ENCODE peak calls at places on chromosomes 13 and 19, in seven cellular contexts. Q is coronary artery, T is PC-3, N is GM12878, P is tibial artery, X is ascending aorta, Y is mesenchymal stem cell. C is an unnamed sample.

GRCh38 chr19:51064534-51065220 is at the start of gene KLK13:
- DNase-seq in T (no peak), P (no peak), Q (no peak), N (no peak), X (no peak), Y (no peak), C (no peak)

GRCh38 chr13:42164557-42165125 is 107.3 kb upstream of the AKAP11 start:
- DNase-seq in P (no peak), T (no peak), Y (no peak), X (no peak), N (no peak), Q (no peak), C (no peak)

GRCh38 chr13:32134241-32134801 is 102.7 kb downstream of the FRY start:
- DNase-seq in X (no peak), Y (peak; percentile 43), T (peak; percentile 52), P (no peak), Q (no peak), N (no peak), C (no peak)

GRCh38 chr19:18708452-18709231 is 25.2 kb downstream of the CRTC1 start:
- DNase-seq in P (peak; percentile 76), N (no peak), Y (no peak), T (no peak), X (no peak), Q (no peak), C (no peak)

GRCh38 chr19:30132312-30133075 is 190.5 kb downstream of the URI1 start:
- DNase-seq in Y (no peak), N (no peak), Q (no peak), T (no peak), X (no peak), P (peak; percentile 42), C (no peak)

GRCh38 chr13:109729031-109729870 is 57.1 kb downstream of the IRS2 start:
- DNase-seq in N (no peak), T (no peak), Y (no peak), Q (no peak), P (no peak), X (no peak), C (no peak)

GRCh38 chr13:37956536-37956935 is 87.0 kb upstream of the TRPC4 start:
- DNase-seq in P (no peak), N (no peak), Y (no peak), T (peak; percentile 71), Q (no peak), X (no peak), C (no peak)

GRCh38 chr19:17243854-17244617 is 1.7 kb downstream of the NR2F6 start:
- DNase-seq in Y (peak; percentile 54), Q (no peak), X (peak; percentile 76), N (no peak), P (peak; percentile 83), T (peak; percentile 42), C (no peak)

GRCh38 chr13:44810067-44810840 is 179.0 kb downstream of the NUFIP1 start:
- DNase-seq in Y (no peak), Q (no peak), N (no peak), T (peak; percentile 37), X (peak; percentile 73), P (no peak), C (no peak)

GRCh38 chr13:20354722-20355121 is 122.6 kb upstream of the GJB6 start:
- DNase-seq in P (no peak), N (no peak), Q (no peak), X (no peak), Y (no peak), T (no peak), C (no peak)

GRCh38 chr13:76837811-76838210 is 48.4 kb downstream of the KCTD12 start:
- DNase-seq in X (no peak), Y (no peak), N (no peak), T (no peak), P (no peak), Q (no peak), C (no peak)

GRCh38 chr19:55340784-55341147 is 1.1 kb downstream of the KMT5C start:
- DNase-seq in Q (no peak), X (no peak), P (no peak), N (no peak), Y (peak; percentile 27), T (no peak), C (no peak)

GRCh38 chr19:55372316-55373081 is 2.2 kb upstream of the IL11 start:
- DNase-seq in Y (peak; percentile 79), Q (no peak), P (no peak), X (no peak), N (no peak), T (peak; percentile 57), C (no peak)

GRCh38 chr13:111339366-111340143 is 19.1 kb downstream of the TEX29 start:
- DNase-seq in T (no peak), Q (no peak), X (peak; percentile 40), N (no peak), P (no peak), Y (no peak), C (no peak)

GRCh38 chr19:57248646-57249045 is 8.2 kb downstream of the ZNF805 start:
- DNase-seq in Y (no peak), Q (no peak), X (no peak), N (no peak), T (no peak), P (no peak), C (no peak)

GRCh38 chr19:58514564-58515020 is 2.8 kb upstream of the SLC27A5 start:
- DNase-seq in P (no peak), X (no peak), T (no peak), Q (no peak), Y (no peak), N (no peak), C (no peak)

GRCh38 chr19:18768046-18768771 is 22.9 kb downstream of the COMP start:
- DNase-seq in Q (no peak), T (no peak), N (no peak), P (no peak), X (no peak), Y (no peak), C (no peak)

DNA sequence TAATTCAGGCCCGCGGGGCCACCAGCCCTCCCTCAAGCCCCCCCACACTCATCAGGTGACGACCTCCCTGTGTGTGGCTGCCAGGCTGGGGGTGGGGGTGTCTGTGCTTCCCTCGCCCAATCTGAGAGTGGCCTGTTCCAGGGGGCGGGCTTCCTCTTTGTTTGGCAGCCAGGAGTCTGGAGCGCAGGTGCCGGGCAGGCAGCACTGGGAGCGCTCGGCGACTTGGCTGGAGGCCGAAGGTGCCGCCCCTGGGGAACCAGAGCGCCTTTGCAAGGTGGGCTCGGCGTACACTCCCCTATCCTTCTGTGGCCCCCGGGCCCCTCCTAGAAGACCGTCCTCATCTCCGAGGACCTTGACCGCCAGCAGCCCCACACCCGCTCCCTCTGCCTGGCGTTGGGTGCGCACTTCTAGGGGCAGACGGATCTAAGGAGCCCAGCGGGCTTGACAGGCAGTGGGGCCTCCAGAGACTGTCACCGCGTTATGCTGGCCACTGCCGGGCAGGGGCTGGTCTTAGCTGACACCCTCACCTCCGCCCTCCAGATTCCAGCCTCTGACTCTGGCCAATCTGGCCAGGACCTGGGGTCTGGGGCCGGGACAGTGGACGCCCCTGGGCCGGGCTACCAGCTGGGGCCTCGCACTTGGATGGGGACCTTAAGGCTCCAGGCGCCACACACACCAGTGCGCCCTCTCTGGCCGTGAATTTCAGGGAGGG is 5.6 kb upstream of the ZNF98 start:
- DNase-seq in Q (no peak), N (no peak), Y (no peak), P (no peak), X (no peak), T (no peak), C (no peak)
- H3K4me3 ChIP-seq in Q (peak overlapping the region; percentile 52), N (no peak overlapping the region), Y (no peak overlapping the region), P (no peak overlapping the region), X (peak overlapping the region; percentile 56), T (no peak overlapping the region), C (no peak overlapping the region)

GRCh38 chr13:46555722-46556121 is 2.8 kb downstream of the LRCH1 start:
- DNase-seq in N (no peak), X (no peak), P (no peak), Y (no peak), T (peak; percentile 19), Q (no peak), C (no peak)
- H3K4me3 ChIP-seq in N (peak overlapping the region; percentile 70), X (peak overlapping the region; percentile 90), P (no peak overlapping the region), Y (peak overlapping the region; percentile 98), T (peak overlapping the region; percentile 77), Q (peak overlapping the region; percentile 88), C (peak overlapping the region; percentile 100)

GRCh38 chr13:29099781-29100406 is 279.8 kb downstream of the MTUS2 start:
- DNase-seq in P (no peak), X (no peak), Y (no peak), T (no peak), Q (no peak), N (no peak), C (no peak)

GRCh38 chr13:29104461-29104860 is 284.3 kb downstream of the MTUS2 start:
- DNase-seq in P (no peak), T (no peak), N (no peak), Q (no peak), X (no peak), Y (no peak), C (no peak)

GRCh38 chr13:29101404-29101803 is 281.3 kb downstream of the MTUS2 start:
- DNase-seq in T (no peak), X (no peak), N (no peak), Y (no peak), P (no peak), Q (no peak), C (no peak)

GRCh38 chr13:29103036-29103800 is 283.1 kb downstream of the MTUS2 start:
- DNase-seq in X (no peak), Q (no peak), T (no peak), Y (no peak), P (no peak), N (no peak), C (no peak)

DNA sequence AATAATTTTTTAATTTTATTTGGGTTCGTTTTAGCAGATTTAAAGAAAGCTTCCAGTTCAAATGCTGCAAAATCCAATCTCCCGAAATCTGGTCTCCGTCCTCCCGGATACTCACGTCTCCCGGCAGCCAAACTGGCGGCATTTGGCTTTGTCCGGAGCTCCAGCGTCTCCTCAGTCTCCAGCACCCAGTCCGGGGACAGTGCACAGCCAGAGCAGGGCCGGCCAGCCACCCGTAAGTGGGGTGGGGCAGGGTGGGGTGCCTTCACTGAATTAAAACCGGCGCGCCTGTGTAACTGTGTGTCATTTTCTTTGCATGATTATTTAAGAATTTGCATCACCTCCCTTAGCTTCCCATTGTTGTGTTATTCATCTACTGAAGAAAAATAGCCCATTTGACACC is 280.6 kb downstream of the MTUS2 start:
- DNase-seq in Y (no peak), T (no peak), P (no peak), N (no peak), X (no peak), Q (no peak), C (no peak)
- H3K4me3 ChIP-seq in Y (no peak overlapping the region), T (no peak overlapping the region), P (no peak overlapping the region), N (no peak overlapping the region), X (no peak overlapping the region), Q (no peak overlapping the region), C (no peak overlapping the region)

GRCh38 chr19:13163609-13164364 is 13.6 kb downstream of the IER2 start:
- DNase-seq in Q (peak; percentile 92), N (no peak), X (peak; percentile 93), P (peak; percentile 92), T (peak; percentile 93), Y (peak; percentile 96), C (peak; percentile 68)

GRCh38 chr19:13160557-13160956 is 10.3 kb downstream of the IER2 start:
- DNase-seq in X (no peak), P (no peak), Y (peak; percentile 61), N (no peak), Q (no peak), T (peak; percentile 63), C (no peak)

GRCh38 chr19:13165091-13165997 is 15.1 kb downstream of the IER2 start:
- DNase-seq in Y (peak; percentile 89), T (peak; percentile 75), X (no peak), Q (no peak), P (no peak), N (no peak), C (no peak)

GRCh38 chr19:13164370-13165090 is 14.3 kb downstream of the IER2 start:
- DNase-seq in P (peak; percentile 72), X (peak; percentile 75), N (no peak), Q (peak; percentile 84), T (peak; percentile 75), Y (peak; percentile 65), C (peak; percentile 53)

GRCh38 chr19:13162749-13163608 is 12.8 kb downstream of the IER2 start:
- DNase-seq in Y (peak; percentile 97), X (peak; percentile 99), P (peak; percentile 99), N (peak; percentile 80), T (peak; percentile 100), Q (peak; percentile 99), C (peak; percentile 88)
- H3K4me3 ChIP-seq in Y (peak overlapping the region; percentile 77), X (peak overlapping the region; percentile 58), P (peak overlapping the region; percentile 43), N (peak overlapping the region; percentile 74), T (peak overlapping the region; percentile 67), Q (peak overlapping the region; percentile 65), C (peak overlapping the region; percentile 67)

C was measured in GM06990.